ENCODE peak calls at places on chromosomes 5 and 9, in eight cellular contexts. H is H9, Q is GM12865, W is coronary artery, U is astrocyte, M is stomach, F is astrocyte of the spinal cord, G is bronchial epithelial cell. K is an unnamed sample.
A peak's percentile ranks its signal among the peaks of the same experiment; 100 is the strongest.

GRCh38 chr5:171776747-171777419 is 8.7 kb upstream of the SMIM23 start:
- DNase-seq in H (no peak), Q (no peak), W (no peak), U (peak; percentile 80), M (no peak), F (peak; percentile 35), G (no peak), K (no peak)

GRCh38 chr5:61790678-61791077 is 458.6 kb downstream of the ZSWIM6 start:
- DNase-seq in H (no peak), Q (peak; percentile 67), W (no peak), U (no peak), M (peak; percentile 37), F (no peak), G (peak; percentile 72), K (no peak)

GRCh38 chr5:31097851-31098250 is 95.6 kb upstream of the CDH6 start:
- DNase-seq in H (no peak), Q (no peak), W (no peak), U (no peak), M (no peak), F (no peak), G (no peak), K (no peak)

GRCh38 chr5:14161825-14162556 is 18.8 kb downstream of the TRIO start:
- DNase-seq in H (no peak), Q (no peak), W (no peak), U (no peak), M (no peak), F (no peak), G (no peak), K (no peak)

GRCh38 chr9:130167927-130168326 is 4.3 kb upstream of the NCS1 start:
- DNase-seq in H (peak; percentile 69), Q (no peak), W (no peak), U (no peak), M (no peak), F (no peak), G (peak; percentile 32), K (no peak)

GRCh38 chr5:41009228-41009627 is 61.9 kb downstream of the MROH2B start:
- DNase-seq in H (no peak), Q (no peak), W (no peak), U (no peak), M (peak; percentile 26), F (peak; percentile 20), G (peak; percentile 80), K (no peak)

GRCh38 chr9:10804486-10804885 is 191.7 kb upstream of the PTPRD start:
- DNase-seq in H (no peak), Q (no peak), W (no peak), U (no peak), M (no peak), F (no peak), G (no peak), K (no peak)

GRCh38 chr5:170312666-170313065 is 15.1 kb upstream of the LCP2 start:
- DNase-seq in H (no peak), Q (peak; percentile 64), W (no peak), U (peak; percentile 24), M (no peak), F (peak; percentile 7), G (peak; percentile 90), K (no peak)

GRCh38 chr5:80141147-80141671 is 106.1 kb downstream of the THBS4 start:
- DNase-seq in H (peak; percentile 89), Q (no peak), W (peak; percentile 88), U (no peak), M (peak; percentile 42), F (no peak), G (no peak), K (peak; percentile 70)

GRCh38 chr9:15352301-15352700 is 45.3 kb upstream of the TTC39B start:
- DNase-seq in H (no peak), Q (no peak), W (no peak), U (no peak), M (no peak), F (no peak), G (no peak), K (no peak)

DNA sequence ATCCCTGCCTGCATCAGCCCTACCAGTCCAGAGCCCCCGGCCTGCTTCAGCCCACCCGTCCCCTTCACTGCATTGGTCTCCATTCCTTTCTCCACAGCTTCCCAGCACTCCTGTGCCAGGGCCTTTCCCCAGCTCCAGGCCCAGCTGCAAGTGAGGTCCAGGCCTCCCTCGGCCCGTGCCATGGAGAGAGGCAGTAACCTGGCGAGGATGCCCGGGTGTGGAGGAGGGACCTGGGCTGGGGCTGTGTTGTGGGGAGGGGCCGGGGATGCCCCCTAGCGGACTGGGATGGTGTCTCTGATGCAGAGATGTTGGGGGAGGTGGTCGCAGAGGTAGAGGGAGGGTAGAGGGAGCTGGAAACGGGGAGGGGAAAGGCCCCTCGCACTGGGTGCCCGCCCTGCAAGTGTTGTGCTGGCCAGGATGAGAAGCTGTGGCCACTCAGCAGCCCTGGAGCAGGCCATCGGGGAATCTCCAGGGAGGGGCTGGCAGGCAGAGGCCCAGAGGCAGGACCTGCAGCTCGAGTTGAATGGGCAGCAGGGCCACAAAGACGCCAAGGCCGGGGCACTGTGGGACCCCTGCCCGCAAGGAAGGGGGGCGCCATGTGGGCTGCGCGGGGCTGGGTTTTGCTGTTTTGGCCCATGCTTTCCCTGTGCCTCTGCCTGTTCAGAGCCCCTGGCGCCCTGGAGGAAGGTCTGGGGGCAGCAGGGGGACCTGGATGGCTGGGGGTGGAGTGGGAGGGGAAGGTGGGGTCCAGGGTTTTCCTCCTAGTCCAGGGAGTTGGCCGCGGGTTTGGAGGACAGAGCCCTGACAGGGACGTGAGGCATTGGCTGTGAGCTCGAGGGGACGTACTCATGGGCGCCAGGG is 26.0 kb upstream of the NKD2 start:
- DNase-seq in H (peak; percentile 86), Q (no peak), W (no peak), U (no peak), M (no peak), F (no peak), G (no peak), K (peak; percentile 64)
- TF ChIP-seq CTCF in H (peak; percentile 75), Q (peak; percentile 23), W (no peak), U (no peak), M (no peak), F (peak; percentile 13), G (no peak), K (peak; percentile 63)

GRCh38 chr5:72109625-72110024 is 2.4 kb downstream of the MAP1B start:
- DNase-seq in H (no peak), Q (no peak), W (no peak), U (peak; percentile 46), M (no peak), F (peak; percentile 50), G (no peak), K (no peak)
- TF ChIP-seq CTCF in H (no peak), Q (no peak), W (no peak), U (no peak), M (no peak), F (no peak), G (no peak), K (no peak)

GRCh38 chr9:88559661-88560060 is 24.7 kb downstream of the NXNL2 start:
- DNase-seq in H (no peak), Q (no peak), W (no peak), U (no peak), M (no peak), F (no peak), G (no peak), K (no peak)
- TF ChIP-seq CTCF in H (no peak), Q (no peak), W (no peak), U (peak; percentile 6), M (no peak), F (no peak), G (no peak), K (peak; percentile 32)

GRCh38 chr5:133469846-133470245 is 142.5 kb downstream of the FSTL4 start:
- DNase-seq in H (no peak), Q (no peak), W (peak; percentile 31), U (no peak), M (no peak), F (no peak), G (no peak), K (no peak)

GRCh38 chr5:133473291-133473690 is 139.1 kb downstream of the FSTL4 start:
- DNase-seq in H (no peak), Q (no peak), W (no peak), U (no peak), M (no peak), F (no peak), G (no peak), K (no peak)

GRCh38 chr5:133472829-133473228 is 139.5 kb downstream of the FSTL4 start:
- DNase-seq in H (no peak), Q (no peak), W (no peak), U (no peak), M (no peak), F (no peak), G (peak; percentile 56), K (no peak)

GRCh38 chr5:133469252-133469651 is 143.1 kb downstream of the FSTL4 start:
- DNase-seq in H (no peak), Q (no peak), W (peak; percentile 55), U (no peak), M (no peak), F (no peak), G (no peak), K (no peak)

GRCh38 chr5:133471699-133472098 is 140.6 kb downstream of the FSTL4 start:
- DNase-seq in H (no peak), Q (no peak), W (no peak), U (no peak), M (no peak), F (no peak), G (no peak), K (no peak)
- TF ChIP-seq CTCF in H (peak; percentile 16), Q (no peak), W (no peak), U (no peak), M (no peak), F (no peak), G (no peak), K (no peak)

GRCh38 chr9:116282598-116282997 is 129.0 kb downstream of the PAPPA start:
- DNase-seq in H (no peak), Q (no peak), W (no peak), U (no peak), M (no peak), F (no peak), G (no peak), K (no peak)

GRCh38 chr9:116287721-116288120 is 134.1 kb downstream of the PAPPA start:
- DNase-seq in H (no peak), Q (no peak), W (no peak), U (peak; percentile 80), M (no peak), F (peak; percentile 60), G (no peak), K (no peak)

GRCh38 chr9:116286287-116286686 is 132.7 kb downstream of the PAPPA start:
- DNase-seq in H (peak; percentile 77), Q (no peak), W (no peak), U (no peak), M (no peak), F (peak; percentile 51), G (no peak), K (no peak)

GRCh38 chr9:116284518-116284917 is 130.9 kb downstream of the PAPPA start:
- DNase-seq in H (no peak), Q (no peak), W (no peak), U (no peak), M (no peak), F (no peak), G (no peak), K (no peak)

DNA sequence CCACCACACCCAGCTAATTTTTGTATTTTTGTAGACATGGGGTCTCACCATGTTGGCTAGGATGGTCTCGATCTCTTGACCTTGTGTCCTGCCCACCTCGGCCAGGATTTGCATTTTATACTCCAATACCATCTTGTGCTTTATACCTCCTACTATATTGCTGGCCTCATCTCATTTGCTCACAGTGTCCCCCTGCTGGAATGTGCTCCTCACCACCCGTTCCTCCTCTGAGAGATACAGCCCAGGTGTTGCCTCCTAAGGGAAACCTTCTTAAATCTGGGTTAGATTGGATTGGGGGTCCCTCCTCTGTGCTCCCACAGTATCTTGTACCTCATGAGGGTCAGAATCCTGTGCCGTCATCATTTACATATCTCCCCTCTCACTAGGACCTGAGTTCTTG is 131.7 kb downstream of the PAPPA start:
- DNase-seq in H (peak; percentile 63), Q (no peak), W (no peak), U (no peak), M (no peak), F (no peak), G (no peak), K (no peak)
- TF ChIP-seq CTCF in H (peak; percentile 61), Q (no peak), W (no peak), U (no peak), M (no peak), F (peak; percentile 19), G (no peak), K (peak; percentile 41)